ENCODE peak calls at places on chromosomes 6 and 20, in seven cellular contexts. One of them, this sample, is unnamed.

GRCh38 chr6:89298680-89299450 is 16.2 kb downstream of the GABRR2 start:
- DNase-seq in body of pancreas: no peak
- DNase-seq in GM06990: no peak
- DNase-seq in esophagus squamous epithelium: no peak
- DNase-seq in heart left ventricle: no peak
- DNase-seq in cardiac fibroblast: peak; percentile 31
- DNase-seq in HCT116: peak; percentile 58
- DNase-seq in this sample: peak; percentile 90

GRCh38 chr6:26064619-26065257 is 22.5 kb upstream of the HFE start:
- DNase-seq in esophagus squamous epithelium: no peak
- DNase-seq in body of pancreas: peak; percentile 39
- DNase-seq in cardiac fibroblast: peak; percentile 73
- DNase-seq in HCT116: peak; percentile 54
- DNase-seq in GM06990: peak; percentile 29
- DNase-seq in heart left ventricle: no peak
- DNase-seq in this sample: peak; percentile 71

GRCh38 chr6:161882196-161882595 is 608.3 kb upstream of the AGPAT4 start:
- DNase-seq in GM06990: no peak
- DNase-seq in HCT116: no peak
- DNase-seq in body of pancreas: no peak
- DNase-seq in esophagus squamous epithelium: no peak
- DNase-seq in heart left ventricle: no peak
- DNase-seq in cardiac fibroblast: no peak
- DNase-seq in this sample: no peak

GRCh38 chr6:108850669-108851467 is 2.6 kb downstream of the ARMC2 start:
- DNase-seq in body of pancreas: peak; percentile 67
- DNase-seq in HCT116: no peak
- DNase-seq in cardiac fibroblast: peak; percentile 21
- DNase-seq in heart left ventricle: no peak
- DNase-seq in esophagus squamous epithelium: no peak
- DNase-seq in GM06990: no peak
- DNase-seq in this sample: no peak

GRCh38 chr6:84582997-84583396 is 181.4 kb downstream of the TBX18 start:
- DNase-seq in heart left ventricle: no peak
- DNase-seq in esophagus squamous epithelium: no peak
- DNase-seq in cardiac fibroblast: no peak
- DNase-seq in HCT116: no peak
- DNase-seq in GM06990: no peak
- DNase-seq in body of pancreas: no peak
- DNase-seq in this sample: no peak

GRCh38 chr6:36230376-36230775 is 33.8 kb downstream of the BRPF3 start:
- DNase-seq in esophagus squamous epithelium: no peak
- DNase-seq in cardiac fibroblast: no peak
- DNase-seq in GM06990: no peak
- DNase-seq in heart left ventricle: no peak
- DNase-seq in HCT116: no peak
- DNase-seq in body of pancreas: no peak
- DNase-seq in this sample: no peak

GRCh38 chr6:34522740-34523139 is 33.4 kb downstream of the SPDEF start:
- DNase-seq in GM06990: no peak
- DNase-seq in cardiac fibroblast: no peak
- DNase-seq in body of pancreas: peak; percentile 1
- DNase-seq in heart left ventricle: no peak
- DNase-seq in esophagus squamous epithelium: no peak
- DNase-seq in HCT116: no peak
- DNase-seq in this sample: no peak

GRCh38 chr6:3226422-3227362 is 761 bp downstream of the TUBB2B start:
- DNase-seq in esophagus squamous epithelium: no peak
- DNase-seq in GM06990: peak; percentile 77
- DNase-seq in body of pancreas: peak; percentile 38
- DNase-seq in HCT116: no peak
- DNase-seq in cardiac fibroblast: peak; percentile 8
- DNase-seq in heart left ventricle: no peak
- DNase-seq in this sample: peak; percentile 54

GRCh38 chr6:33962186-33962585 is 158.4 kb upstream of the MLN start:
- DNase-seq in heart left ventricle: peak; percentile 28
- DNase-seq in HCT116: no peak
- DNase-seq in esophagus squamous epithelium: no peak
- DNase-seq in GM06990: no peak
- DNase-seq in cardiac fibroblast: peak; percentile 5
- DNase-seq in body of pancreas: no peak
- DNase-seq in this sample: no peak

GRCh38 chr6:35199866-35200265 is 13.9 kb upstream of the SCUBE3 start:
- DNase-seq in body of pancreas: no peak
- DNase-seq in esophagus squamous epithelium: no peak
- DNase-seq in cardiac fibroblast: no peak
- DNase-seq in HCT116: no peak
- DNase-seq in heart left ventricle: no peak
- DNase-seq in GM06990: no peak
- DNase-seq in this sample: no peak

GRCh38 chr6:140438346-140438735 is 1063.9 kb upstream of the CITED2 start:
- DNase-seq in esophagus squamous epithelium: no peak
- DNase-seq in heart left ventricle: no peak
- DNase-seq in body of pancreas: no peak
- DNase-seq in HCT116: no peak
- DNase-seq in GM06990: no peak
- DNase-seq in cardiac fibroblast: no peak
- DNase-seq in this sample: no peak

GRCh38 chr6:165664553-165665383 is 1.7 kb upstream of the PDE10A start:
- DNase-seq in heart left ventricle: no peak
- DNase-seq in GM06990: no peak
- DNase-seq in esophagus squamous epithelium: no peak
- DNase-seq in HCT116: no peak
- DNase-seq in body of pancreas: no peak
- DNase-seq in cardiac fibroblast: peak; percentile 46
- DNase-seq in this sample: no peak

GRCh38 chr20:43506238-43506637 is 1.3 kb upstream of the L3MBTL1 start:
- DNase-seq in HCT116: no peak
- DNase-seq in cardiac fibroblast: no peak
- DNase-seq in GM06990: no peak
- DNase-seq in body of pancreas: no peak
- DNase-seq in esophagus squamous epithelium: no peak
- DNase-seq in heart left ventricle: no peak
- DNase-seq in this sample: no peak

GRCh38 chr6:6741264-6741663 is 152.7 kb downstream of the LY86 start:
- DNase-seq in HCT116: no peak
- DNase-seq in body of pancreas: no peak
- DNase-seq in cardiac fibroblast: no peak
- DNase-seq in GM06990: no peak
- DNase-seq in esophagus squamous epithelium: no peak
- DNase-seq in heart left ventricle: no peak
- DNase-seq in this sample: no peak

GRCh38 chr6:82551831-82552230 is 188.2 kb downstream of the TPBG start:
- DNase-seq in cardiac fibroblast: no peak
- DNase-seq in esophagus squamous epithelium: no peak
- DNase-seq in GM06990: no peak
- DNase-seq in heart left ventricle: no peak
- DNase-seq in body of pancreas: no peak
- DNase-seq in HCT116: no peak
- DNase-seq in this sample: no peak

GRCh38 chr6:118813795-118814194 is 80.2 kb upstream of the ASF1A start:
- DNase-seq in cardiac fibroblast: peak; percentile 21
- DNase-seq in body of pancreas: no peak
- DNase-seq in esophagus squamous epithelium: no peak
- DNase-seq in GM06990: no peak
- DNase-seq in HCT116: no peak
- DNase-seq in heart left ventricle: no peak
- DNase-seq in this sample: no peak

GRCh38 chr20:16580127-16580526 is 6.9 kb upstream of the KIF16B start:
- DNase-seq in cardiac fibroblast: peak; percentile 85
- DNase-seq in heart left ventricle: no peak
- DNase-seq in GM06990: no peak
- DNase-seq in esophagus squamous epithelium: no peak
- DNase-seq in body of pancreas: no peak
- DNase-seq in HCT116: no peak
- DNase-seq in this sample: no peak

GRCh38 chr20:36848078-36848660 is 27.8 kb upstream of the TLDC2 start:
- DNase-seq in heart left ventricle: no peak
- DNase-seq in cardiac fibroblast: peak; percentile 81
- DNase-seq in GM06990: no peak
- DNase-seq in HCT116: no peak
- DNase-seq in body of pancreas: no peak
- DNase-seq in esophagus squamous epithelium: no peak
- DNase-seq in this sample: no peak

GRCh38 chr6:32472781-32473377 is 33.2 kb downstream of the HLA-DRA start:
- DNase-seq in HCT116: no peak
- DNase-seq in esophagus squamous epithelium: no peak
- DNase-seq in body of pancreas: no peak
- DNase-seq in heart left ventricle: no peak
- DNase-seq in cardiac fibroblast: no peak
- DNase-seq in GM06990: no peak
- DNase-seq in this sample: no peak

DNA sequence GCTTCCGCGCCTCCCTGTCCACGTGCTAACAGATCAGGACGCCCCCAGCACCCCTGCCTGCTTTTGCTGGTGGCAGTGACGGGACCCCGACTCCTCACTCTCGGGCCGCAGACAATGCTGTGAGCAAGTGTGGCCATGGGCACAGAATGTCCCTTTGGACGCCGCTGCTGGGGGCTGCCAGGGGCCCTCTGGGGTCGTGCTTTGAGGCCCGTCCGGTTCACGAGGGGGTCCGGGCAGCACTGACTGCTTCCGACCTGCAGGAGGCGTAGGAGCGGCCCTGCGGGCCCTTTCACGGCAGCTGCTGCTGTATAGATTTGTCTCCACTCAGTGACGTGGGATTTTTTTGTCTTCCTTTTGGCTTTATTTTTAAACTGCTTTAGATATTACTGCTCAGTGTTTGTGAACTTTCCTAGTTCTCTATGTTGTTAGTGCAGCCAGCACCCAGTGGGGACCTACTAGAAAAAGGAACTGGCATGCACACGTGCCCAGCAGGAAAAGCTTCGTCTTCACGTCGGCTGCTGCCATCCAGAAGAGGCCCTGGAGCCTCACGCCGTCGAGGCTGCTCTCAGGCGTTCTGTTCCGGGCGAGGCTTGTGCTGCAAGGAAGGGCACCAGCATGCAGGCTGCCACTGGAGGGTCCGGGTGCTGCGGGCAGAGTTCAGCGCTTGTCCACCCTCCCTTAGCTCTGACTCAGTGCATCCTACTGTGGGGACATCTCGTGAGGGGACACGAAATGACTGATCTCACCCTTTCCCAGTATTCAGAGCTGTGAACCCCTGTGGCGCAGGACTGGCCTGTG is 21.7 kb downstream of the UCKL1 start:
- DNase-seq in cardiac fibroblast: no peak
- DNase-seq in heart left ventricle: peak; percentile 50
- DNase-seq in body of pancreas: no peak
- DNase-seq in esophagus squamous epithelium: no peak
- DNase-seq in GM06990: no peak
- DNase-seq in HCT116: no peak
- DNase-seq in this sample: no peak
- TF ChIP-seq CTCF in cardiac fibroblast: peak; percentile 41
- TF ChIP-seq CTCF in heart left ventricle: peak; percentile 10
- TF ChIP-seq CTCF in body of pancreas: no peak
- TF ChIP-seq CTCF in esophagus squamous epithelium: no peak
- TF ChIP-seq CTCF in GM06990: peak; percentile 15
- TF ChIP-seq CTCF in HCT116: no peak
- TF ChIP-seq CTCF in this sample: peak; percentile 11

GRCh38 chr20:58721951-58722371 is 29.4 kb downstream of the NPEPL1 start:
- DNase-seq in esophagus squamous epithelium: no peak
- DNase-seq in cardiac fibroblast: no peak
- DNase-seq in body of pancreas: peak; percentile 8
- DNase-seq in heart left ventricle: peak; percentile 42
- DNase-seq in HCT116: no peak
- DNase-seq in GM06990: no peak
- DNase-seq in this sample: no peak
- H3K4me3 ChIP-seq in esophagus squamous epithelium: no peak overlapping the region
- H3K4me3 ChIP-seq in cardiac fibroblast: no peak overlapping the region
- H3K4me3 ChIP-seq in body of pancreas: no peak overlapping the region
- H3K4me3 ChIP-seq in heart left ventricle: no peak overlapping the region
- H3K4me3 ChIP-seq in HCT116: no peak overlapping the region
- H3K4me3 ChIP-seq in GM06990: no peak overlapping the region
- H3K4me3 ChIP-seq in this sample: no peak overlapping the region

GRCh38 chr20:23317081-23317480 is 33.5 kb upstream of the NXT1 start:
- DNase-seq in GM06990: no peak
- DNase-seq in HCT116: no peak
- DNase-seq in body of pancreas: no peak
- DNase-seq in esophagus squamous epithelium: no peak
- DNase-seq in cardiac fibroblast: no peak
- DNase-seq in heart left ventricle: no peak
- DNase-seq in this sample: no peak

GRCh38 chr20:23316626-23317025 is 34.0 kb upstream of the NXT1 start:
- DNase-seq in body of pancreas: no peak
- DNase-seq in esophagus squamous epithelium: no peak
- DNase-seq in GM06990: no peak
- DNase-seq in cardiac fibroblast: no peak
- DNase-seq in HCT116: no peak
- DNase-seq in heart left ventricle: no peak
- DNase-seq in this sample: no peak

GRCh38 chr20:23325107-23325506 is 25.5 kb upstream of the NXT1 start:
- DNase-seq in body of pancreas: no peak
- DNase-seq in heart left ventricle: no peak
- DNase-seq in esophagus squamous epithelium: no peak
- DNase-seq in GM06990: no peak
- DNase-seq in HCT116: no peak
- DNase-seq in cardiac fibroblast: no peak
- DNase-seq in this sample: no peak

GRCh38 chr20:23318347-23318746 is 32.2 kb upstream of the NXT1 start:
- DNase-seq in GM06990: no peak
- DNase-seq in HCT116: no peak
- DNase-seq in heart left ventricle: no peak
- DNase-seq in cardiac fibroblast: no peak
- DNase-seq in esophagus squamous epithelium: no peak
- DNase-seq in body of pancreas: no peak
- DNase-seq in this sample: no peak

GRCh38 chr20:23320317-23320716 is 30.3 kb upstream of the NXT1 start:
- DNase-seq in heart left ventricle: no peak
- DNase-seq in cardiac fibroblast: peak; percentile 37
- DNase-seq in HCT116: peak; percentile 26
- DNase-seq in body of pancreas: no peak
- DNase-seq in GM06990: no peak
- DNase-seq in esophagus squamous epithelium: no peak
- DNase-seq in this sample: peak; percentile 9
- TF ChIP-seq CTCF in heart left ventricle: no peak
- TF ChIP-seq CTCF in cardiac fibroblast: peak; percentile 55
- TF ChIP-seq CTCF in HCT116: no peak
- TF ChIP-seq CTCF in body of pancreas: no peak
- TF ChIP-seq CTCF in GM06990: peak; percentile 35
- TF ChIP-seq CTCF in esophagus squamous epithelium: peak; percentile 33
- TF ChIP-seq CTCF in this sample: peak; percentile 25

GRCh38 chr6:158017621-158018369 is 36.1 kb downstream of the SYNJ2 start:
- DNase-seq in cardiac fibroblast: no peak
- DNase-seq in HCT116: no peak
- DNase-seq in esophagus squamous epithelium: no peak
- DNase-seq in body of pancreas: no peak
- DNase-seq in heart left ventricle: no peak
- DNase-seq in GM06990: no peak
- DNase-seq in this sample: no peak
- H3K4me3 ChIP-seq in cardiac fibroblast: no peak overlapping the region
- H3K4me3 ChIP-seq in HCT116: no peak overlapping the region
- H3K4me3 ChIP-seq in esophagus squamous epithelium: no peak overlapping the region
- H3K4me3 ChIP-seq in body of pancreas: no peak overlapping the region
- H3K4me3 ChIP-seq in heart left ventricle: no peak overlapping the region
- H3K4me3 ChIP-seq in GM06990: no peak overlapping the region
- H3K4me3 ChIP-seq in this sample: no peak overlapping the region

This sample was measured in GM12865.